ENCODE peak calls at places on chromosomes 6 and 20, in four cellular contexts. One of them, this sample, is unnamed.

GRCh38 chr6:26538936-26539615 is 910 bp downstream of the HMGN4 start:
- DNase-seq in endothelial cell: no peak
- DNase-seq in T-helper 2 cell: no peak
- DNase-seq in posterior vena cava: no peak
- DNase-seq in this sample: no peak

GRCh38 chr20:51089272-51089671 is 66.4 kb upstream of the KCNG1 start:
- DNase-seq in endothelial cell: no peak
- DNase-seq in T-helper 2 cell: no peak
- DNase-seq in posterior vena cava: no peak
- DNase-seq in this sample: no peak

GRCh38 chr6:82741325-82741995 is 324.2 kb downstream of the UBE3D start:
- DNase-seq in endothelial cell: no peak
- DNase-seq in T-helper 2 cell: no peak
- DNase-seq in posterior vena cava: no peak
- DNase-seq in this sample: no peak

GRCh38 chr6:83057705-83058321 is 7.8 kb downstream of the UBE3D start:
- DNase-seq in endothelial cell: peak
- DNase-seq in T-helper 2 cell: no peak
- DNase-seq in posterior vena cava: no peak
- DNase-seq in this sample: peak

GRCh38 chr6:38155144-38155543 is 335.6 kb downstream of the ZFAND3 start:
- DNase-seq in endothelial cell: peak
- DNase-seq in T-helper 2 cell: no peak
- DNase-seq in posterior vena cava: no peak
- DNase-seq in this sample: no peak

GRCh38 chr6:122008105-122009100 is 391.0 kb upstream of the HSF2 start:
- DNase-seq in endothelial cell: no peak
- DNase-seq in T-helper 2 cell: no peak
- DNase-seq in posterior vena cava: no peak
- DNase-seq in this sample: no peak

GRCh38 chr6:105909084-105909483 is 177.1 kb upstream of the PRDM1 start:
- DNase-seq in endothelial cell: no peak
- DNase-seq in T-helper 2 cell: no peak
- DNase-seq in posterior vena cava: no peak
- DNase-seq in this sample: no peak

GRCh38 chr6:54473328-54473727 is 165.1 kb downstream of the TINAG start:
- DNase-seq in endothelial cell: no peak
- DNase-seq in T-helper 2 cell: no peak
- DNase-seq in posterior vena cava: peak
- DNase-seq in this sample: no peak

GRCh38 chr6:26020983-26021349 is 58.4 kb downstream of the TRIM38 start:
- DNase-seq in endothelial cell: peak
- DNase-seq in T-helper 2 cell: no peak
- DNase-seq in posterior vena cava: peak
- DNase-seq in this sample: peak

GRCh38 chr20:51636123-51636522 is 93.6 kb upstream of the NFATC2 start:
- DNase-seq in endothelial cell: no peak
- DNase-seq in T-helper 2 cell: peak
- DNase-seq in posterior vena cava: no peak
- DNase-seq in this sample: peak

GRCh38 chr20:26276811-26277210 is 580.2 kb upstream of the ZNF337 start:
- DNase-seq in endothelial cell: no peak
- DNase-seq in T-helper 2 cell: no peak
- DNase-seq in posterior vena cava: peak
- DNase-seq in this sample: no peak

GRCh38 chr6:106512048-106512957 is 117.0 kb downstream of the RTN4IP1 start:
- DNase-seq in endothelial cell: peak
- DNase-seq in T-helper 2 cell: peak
- DNase-seq in posterior vena cava: peak
- DNase-seq in this sample: peak

GRCh38 chr6:132506461-132506860 is 6.5 kb downstream of the STX7 start:
- DNase-seq in endothelial cell: no peak
- DNase-seq in T-helper 2 cell: no peak
- DNase-seq in posterior vena cava: no peak
- DNase-seq in this sample: no peak

GRCh38 chr6:153038378-153038777 is 35.9 kb upstream of the MTRF1L start:
- DNase-seq in endothelial cell: no peak
- DNase-seq in T-helper 2 cell: no peak
- DNase-seq in posterior vena cava: no peak
- DNase-seq in this sample: no peak

GRCh38 chr6:45502446-45502845 is 124.7 kb upstream of the SUPT3H start:
- DNase-seq in endothelial cell: no peak
- DNase-seq in T-helper 2 cell: no peak
- DNase-seq in posterior vena cava: no peak
- DNase-seq in this sample: no peak

GRCh38 chr20:22771706-22772105 is 187.3 kb upstream of the FOXA2 start:
- DNase-seq in endothelial cell: no peak
- DNase-seq in T-helper 2 cell: no peak
- DNase-seq in posterior vena cava: no peak
- DNase-seq in this sample: peak

GRCh38 chr6:163460307-163460782 is 45.8 kb downstream of the QKI start:
- DNase-seq in endothelial cell: no peak
- DNase-seq in T-helper 2 cell: no peak
- DNase-seq in posterior vena cava: no peak
- DNase-seq in this sample: peak

GRCh38 chr6:42287756-42288155 is 70.1 kb upstream of the MRPS10 start:
- DNase-seq in endothelial cell: no peak
- DNase-seq in T-helper 2 cell: no peak
- DNase-seq in posterior vena cava: no peak
- DNase-seq in this sample: no peak

GRCh38 chr6:30006170-30007131 is 54.6 kb upstream of the POLR1H start:
- DNase-seq in endothelial cell: peak
- DNase-seq in T-helper 2 cell: no peak
- DNase-seq in posterior vena cava: peak
- DNase-seq in this sample: no peak

GRCh38 chr20:2696646-2697045 is 4.1 kb downstream of the EBF4 start:
- DNase-seq in endothelial cell: no peak
- DNase-seq in T-helper 2 cell: no peak
- DNase-seq in posterior vena cava: peak
- DNase-seq in this sample: no peak

GRCh38 chr20:60258255-60258863 is 300.1 kb downstream of the CDH26 start:
- DNase-seq in endothelial cell: no peak
- DNase-seq in T-helper 2 cell: no peak
- DNase-seq in posterior vena cava: no peak
- DNase-seq in this sample: no peak